ENCODE peak calls at places on chromosomes 1 and 21, in ten cellular contexts. O, K, V, B, T, J, P, W, E and Q are unnamed samples.

GRCh38 chr1:87787551-87787950 is 458.9 kb downstream of the LMO4 start:
- DNase-seq in O (no peak), K (no peak), V (no peak), B (no peak), T (no peak), J (no peak), P (no peak), W (no peak), E (no peak), Q (no peak)

GRCh38 chr1:31354266-31354665 is 18.6 kb downstream of the FABP3 start:
- DNase-seq in O (no peak), K (no peak), V (no peak), B (no peak), T (no peak), J (no peak), P (no peak), W (no peak), E (no peak), Q (no peak)

GRCh38 chr1:117336087-117336817 is 31.0 kb upstream of the MAN1A2 start:
- DNase-seq in O (no peak), K (no peak), V (no peak), B (no peak), T (no peak), J (no peak), P (no peak), W (no peak), E (no peak), Q (no peak)

GRCh38 chr1:221845650-221846371 is 103.9 kb upstream of the DUSP10 start:
- DNase-seq in O (peak; percentile 19), K (no peak), V (no peak), B (peak; percentile 33), T (no peak), J (peak; percentile 84), P (no peak), W (peak; percentile 76), E (peak; percentile 8), Q (peak; percentile 90)

GRCh38 chr1:12464627-12465056 is 153.4 kb downstream of the DHRS3 start:
- DNase-seq in O (no peak), K (no peak), V (no peak), B (no peak), T (no peak), J (peak; percentile 89), P (no peak), W (peak; percentile 82), E (peak; percentile 55), Q (no peak)

GRCh38 chr1:150970818-150971582 is 3.6 kb downstream of the CERS2 start:
- DNase-seq in O (peak; percentile 80), K (no peak), V (no peak), B (no peak), T (no peak), J (peak; percentile 93), P (peak; percentile 21), W (peak; percentile 18), E (peak; percentile 55), Q (no peak)

GRCh38 chr1:78101514-78101913 is 55.7 kb downstream of the GIPC2 start:
- DNase-seq in O (peak; percentile 35), K (no peak), V (no peak), B (peak; percentile 82), T (no peak), J (no peak), P (no peak), W (no peak), E (no peak), Q (no peak)

GRCh38 chr1:1573843-1574720 is 581 bp downstream of the SSU72 start:
- DNase-seq in O (peak; percentile 65), K (no peak), V (no peak), B (no peak), T (no peak), J (peak; percentile 75), P (peak; percentile 72), W (peak; percentile 42), E (peak; percentile 85), Q (no peak)

GRCh38 chr1:96559707-96560588 is 161.6 kb upstream of the PTBP2 start:
- DNase-seq in O (no peak), K (no peak), V (no peak), B (no peak), T (peak; percentile 12), J (peak; percentile 87), P (peak; percentile 87), W (no peak), E (no peak), Q (no peak)

GRCh38 chr1:243354511-243355153 is 98.8 kb downstream of the SDCCAG8 start:
- DNase-seq in O (no peak), K (no peak), V (no peak), B (no peak), T (no peak), J (no peak), P (no peak), W (no peak), E (no peak), Q (no peak)

GRCh38 chr1:42779725-42780124 is 5.1 kb upstream of the TMEM269 start:
- DNase-seq in O (no peak), K (no peak), V (no peak), B (no peak), T (no peak), J (no peak), P (no peak), W (no peak), E (no peak), Q (no peak)

GRCh38 chr1:53552981-53553733 is 94.0 kb downstream of the DMRTB1 start:
- DNase-seq in O (peak; percentile 1), K (no peak), V (no peak), B (no peak), T (no peak), J (peak; percentile 32), P (no peak), W (no peak), E (no peak), Q (no peak)

GRCh38 chr1:66557157-66557556 is 23.2 kb downstream of the SGIP1 start:
- DNase-seq in O (no peak), K (no peak), V (no peak), B (no peak), T (no peak), J (no peak), P (no peak), W (no peak), E (no peak), Q (no peak)

GRCh38 chr1:110675060-110675791 is 486 bp upstream of the KCNA3 start:
- DNase-seq in O (no peak), K (no peak), V (no peak), B (no peak), T (no peak), J (no peak), P (no peak), W (no peak), E (no peak), Q (no peak)

DNA sequence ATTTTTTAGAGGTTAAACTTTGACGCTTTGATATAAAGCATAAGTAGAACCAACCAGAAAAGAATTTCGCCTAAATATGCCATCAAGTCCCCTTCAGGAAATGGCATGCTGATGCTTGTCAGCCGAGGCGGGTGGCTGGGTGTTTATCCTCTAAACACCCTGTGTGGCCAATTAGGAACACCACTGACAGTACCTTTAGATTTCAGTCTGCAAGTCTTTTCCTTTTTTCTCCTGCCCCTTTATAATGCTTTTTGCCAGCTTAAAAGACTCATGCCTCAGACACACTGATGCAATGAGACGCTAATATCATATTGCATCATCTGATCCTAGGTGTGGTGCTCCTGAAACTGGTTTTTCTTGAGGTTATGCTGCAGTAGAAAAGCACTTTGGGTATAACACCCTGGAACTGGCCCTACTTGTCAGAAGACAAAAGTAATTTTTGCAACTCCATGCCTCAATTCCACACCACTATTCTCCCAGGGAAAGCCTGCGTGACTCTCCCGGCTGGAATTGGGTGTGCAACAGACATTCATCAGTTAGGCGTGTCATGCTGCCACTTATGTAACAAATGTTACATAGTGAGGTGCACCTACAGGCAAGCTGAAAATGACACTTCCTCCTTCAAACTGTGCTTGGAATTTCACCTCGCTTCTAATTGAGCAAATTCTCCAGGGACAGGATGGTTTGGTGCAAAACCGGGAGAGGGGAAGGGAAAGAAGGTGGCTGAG is 2.0 kb upstream of the RCC2 start:
- DNase-seq in O (no peak), K (no peak), V (no peak), B (peak; percentile 67), T (peak; percentile 63), J (no peak), P (peak; percentile 54), W (peak; percentile 42), E (peak; percentile 55), Q (no peak)
- H3K4me3 ChIP-seq in O (no peak overlapping the region), K (no peak overlapping the region), V (peak overlapping the region; percentile 28), B (peak overlapping the region; percentile 0), T (peak overlapping the region; percentile 67), J (no peak overlapping the region), P (no peak overlapping the region), W (no peak overlapping the region), E (peak overlapping the region; percentile 97), Q (no peak overlapping the region)

GRCh38 chr1:40625076-40625475 is 40.4 kb downstream of the RIMS3 start:
- DNase-seq in O (peak; percentile 55), K (no peak), V (no peak), B (no peak), T (no peak), J (no peak), P (no peak), W (no peak), E (no peak), Q (no peak)
- TF ChIP-seq CTCF in O (peak; percentile 52), K (peak; percentile 9), V (no peak), B (peak; percentile 43), T (peak; percentile 73), J (no peak), P (no peak), W (no peak), E (peak; percentile 42), Q (no peak)

GRCh38 chr1:152034654-152035405 is 2.0 kb downstream of the S100A11 start:
- DNase-seq in O (peak; percentile 72), K (no peak), V (peak; percentile 57), B (peak; percentile 79), T (peak; percentile 61), J (no peak), P (peak; percentile 60), W (peak; percentile 80), E (peak; percentile 92), Q (no peak)
- TF ChIP-seq POLR2AphosphoS5 in O (peak; percentile 10), K (no peak), V (no peak), B (peak; percentile 46), T (no peak), J (peak; percentile 3), P (peak; percentile 30), W (peak; percentile 89), E (peak; percentile 24), Q (no peak)

GRCh38 chr21:28516011-28516410 is 476.7 kb downstream of the LTN1 start:
- DNase-seq in O (no peak), K (no peak), V (no peak), B (no peak), T (no peak), J (no peak), P (no peak), W (no peak), E (no peak), Q (no peak)

GRCh38 chr21:28521932-28522826 is 470.5 kb downstream of the LTN1 start:
- DNase-seq in O (no peak), K (no peak), V (no peak), B (no peak), T (no peak), J (no peak), P (no peak), W (no peak), E (no peak), Q (no peak)

GRCh38 chr21:28518620-28519019 is 474.1 kb downstream of the LTN1 start:
- DNase-seq in O (no peak), K (no peak), V (no peak), B (no peak), T (no peak), J (no peak), P (no peak), W (no peak), E (no peak), Q (no peak)

GRCh38 chr21:28513450-28513849 is 479.2 kb downstream of the LTN1 start:
- DNase-seq in O (no peak), K (no peak), V (no peak), B (no peak), T (no peak), J (no peak), P (no peak), W (no peak), E (no peak), Q (no peak)

GRCh38 chr21:28516996-28517592 is 475.6 kb downstream of the LTN1 start:
- DNase-seq in O (peak; percentile 67), K (no peak), V (peak; percentile 8), B (no peak), T (peak; percentile 15), J (peak; percentile 71), P (peak; percentile 65), W (peak; percentile 44), E (peak; percentile 14), Q (no peak)
- H3K4me3 ChIP-seq in O (no peak overlapping the region), K (no peak overlapping the region), V (no peak overlapping the region), B (no peak overlapping the region), T (no peak overlapping the region), J (no peak overlapping the region), P (no peak overlapping the region), W (no peak overlapping the region), E (no peak overlapping the region), Q (no peak overlapping the region)